ENCODE peak calls at places on chromosome 10, in ten cellular contexts. G, Y, M, K, N, U, F, T, X and H are unnamed samples.

GRCh38 chr10:93475227-93475626 is 6.9 kb downstream of the MYOF start:
- DNase-seq in N (no peak), U (no peak), G (peak), M (no peak), F (no peak), Y (no peak), X (no peak), T (no peak), K (peak), H (no peak)

GRCh38 chr10:29881811-29882210 is 177.6 kb downstream of the JCAD start:
- DNase-seq in T (no peak), N (no peak), K (no peak), U (no peak), Y (no peak), F (no peak), M (no peak), X (no peak), G (no peak), H (no peak)

GRCh38 chr10:128050937-128051336 is 75.3 kb downstream of the MKI67 start:
- DNase-seq in T (no peak), M (no peak), Y (no peak), F (no peak), G (peak), X (no peak), U (no peak), N (no peak), K (no peak), H (no peak)

GRCh38 chr10:24989867-24990266 is 26.1 kb downstream of the ENKUR start:
- DNase-seq in T (no peak), U (no peak), X (no peak), M (peak), F (no peak), G (peak), N (no peak), K (no peak), Y (no peak), H (no peak)

GRCh38 chr10:90872648-90873020 is 860 bp downstream of the RPP30 start:
- DNase-seq in U (no peak), N (no peak), T (no peak), K (no peak), X (no peak), Y (no peak), M (no peak), G (no peak), F (no peak), H (no peak)

GRCh38 chr10:71589617-71590551 is 129.7 kb downstream of the C10orf105 start:
- DNase-seq in X (no peak), U (no peak), N (no peak), F (no peak), T (no peak), M (no peak), K (peak), Y (no peak), G (peak), H (no peak)

GRCh38 chr10:103676851-103677417 is 178.4 kb downstream of the SH3PXD2A start:
- DNase-seq in T (peak), Y (no peak), F (peak), M (peak), N (no peak), X (no peak), U (peak), K (no peak), G (peak), H (no peak)

GRCh38 chr10:42553064-42553407 is 85.3 kb downstream of the ZNF33B start:
- DNase-seq in F (no peak), G (no peak), Y (no peak), T (no peak), X (no peak), U (no peak), N (no peak), K (no peak), M (no peak), H (no peak)